ENCODE peak calls at places on chromosomes 12 and 14, in nine cellular contexts. S is cardiac fibroblast, Q is fibroblast of lung, J is AG09309, H is left ventricle myocardium inferior, D is heart left ventricle, P is cardiac muscle cell, W is upper lobe of right lung, Y is astrocyte of the spinal cord. X is an unnamed sample.
A peak's percentile ranks its signal among the peaks of the same experiment; 100 is the strongest.

GRCh38 chr14:94045563-94046345 is 19.6 kb downstream of the OTUB2 start:
- DNase-seq in H (no peak), D (no peak), Y (no peak), W (peak; percentile 59), S (no peak), Q (no peak), J (no peak), P (no peak), X (no peak)

GRCh38 chr12:9649532-9649940 is 20.0 kb upstream of the CLEC2D start:
- DNase-seq in Y (peak; percentile 8), W (no peak), J (no peak), D (no peak), H (no peak), S (no peak), P (peak; percentile 19), Q (no peak), X (peak; percentile 17)

GRCh38 chr12:95116773-95117172 is 43.4 kb upstream of the NR2C1 start:
- DNase-seq in D (no peak), W (no peak), Y (no peak), P (no peak), J (no peak), H (no peak), Q (no peak), S (no peak), X (no peak)

GRCh38 chr12:75848533-75848932 is 183.0 kb downstream of the PHLDA1 start:
- DNase-seq in W (no peak), Q (peak; percentile 74), Y (no peak), S (no peak), D (no peak), P (no peak), H (no peak), J (no peak), X (no peak)

GRCh38 chr12:130683080-130683479 is 33.0 kb downstream of the RIMBP2 start:
- DNase-seq in Q (no peak), P (no peak), Y (no peak), D (no peak), J (no peak), S (no peak), W (no peak), H (no peak), X (no peak)

GRCh38 chr12:6180300-6181051 is 19.7 kb upstream of the CD9 start:
- DNase-seq in S (peak; percentile 89), D (peak; percentile 64), Y (peak; percentile 75), H (peak; percentile 57), Q (peak; percentile 90), W (peak; percentile 76), J (no peak), P (no peak), X (peak; percentile 84)

GRCh38 chr14:67934087-67934486 is 114.5 kb downstream of the RAD51B start:
- DNase-seq in W (no peak), H (no peak), Y (peak; percentile 86), Q (peak; percentile 93), P (peak; percentile 70), D (peak; percentile 30), J (peak; percentile 71), S (peak; percentile 89), X (peak; percentile 94)

GRCh38 chr12:117080707-117081141 is 18.5 kb downstream of the TESC start:
- DNase-seq in H (no peak), S (no peak), Q (no peak), W (no peak), Y (no peak), P (no peak), J (no peak), D (no peak), X (no peak)

GRCh38 chr14:68941820-68942219 is 37.3 kb downstream of the ACTN1 start:
- DNase-seq in J (peak; percentile 91), Q (peak; percentile 87), Y (peak; percentile 93), H (peak; percentile 50), D (peak; percentile 52), W (no peak), P (peak; percentile 78), S (peak; percentile 96), X (peak; percentile 96)

GRCh38 chr12:102021540-102022246 is 40.1 kb downstream of the WASHC3 start:
- DNase-seq in P (no peak), Y (no peak), D (no peak), Q (no peak), H (no peak), S (no peak), W (no peak), J (no peak), X (peak; percentile 63)

GRCh38 chr12:48197967-48198618 is 5.0 kb downstream of the OR10AD1 start:
- DNase-seq in J (peak; percentile 65), W (peak; percentile 99), P (peak; percentile 85), D (peak; percentile 99), Y (peak; percentile 94), Q (peak; percentile 95), S (peak; percentile 96), H (peak; percentile 99), X (peak; percentile 88)
- TF ChIP-seq CTCF in J (no peak), W (no peak), P (no peak), D (no peak), Y (peak; percentile 17), Q (no peak), S (peak; percentile 29), H (no peak), X (no peak)

GRCh38 chr12:120229071-120229582 is 28.2 kb upstream of the RPLP0 start:
- DNase-seq in S (no peak), H (no peak), J (no peak), D (peak; percentile 60), Y (no peak), W (no peak), Q (no peak), P (peak; percentile 76), X (peak; percentile 62)

GRCh38 chr12:120230326-120230973 is 29.5 kb upstream of the RPLP0 start:
- DNase-seq in W (no peak), Q (peak; percentile 96), D (peak; percentile 84), P (peak; percentile 76), H (peak; percentile 74), J (peak; percentile 73), S (peak; percentile 95), Y (peak; percentile 94), X (peak; percentile 98)

GRCh38 chr12:120229583-120230325 is 28.8 kb upstream of the RPLP0 start:
- DNase-seq in W (no peak), Y (no peak), H (no peak), J (no peak), Q (peak; percentile 46), S (peak; percentile 57), D (no peak), P (no peak), X (peak; percentile 84)

GRCh38 chr12:120231316-120232011 is 30.6 kb upstream of the RPLP0 start:
- DNase-seq in J (peak; percentile 67), D (peak; percentile 59), Q (peak; percentile 78), S (peak; percentile 97), H (peak; percentile 58), Y (peak; percentile 94), P (no peak), W (no peak), X (peak; percentile 87)

DNA sequence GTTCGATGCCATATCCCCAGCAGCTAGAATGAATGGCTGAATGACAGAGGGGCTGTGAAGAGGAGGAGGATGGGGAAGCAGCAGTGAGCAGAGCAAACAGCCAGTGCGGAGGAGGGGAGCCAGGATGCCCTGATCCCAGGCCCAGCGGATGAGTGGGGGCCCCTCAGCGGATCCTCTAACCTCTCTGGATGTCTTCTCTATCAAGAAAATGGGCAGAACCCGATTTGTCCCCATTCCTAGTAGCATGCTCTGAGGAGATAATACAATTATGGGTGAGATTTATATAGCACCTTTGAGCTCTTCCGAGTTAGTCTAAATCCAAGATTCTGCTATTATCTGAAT is 30.0 kb upstream of the RPLP0 start:
- DNase-seq in Q (no peak), Y (no peak), P (no peak), J (no peak), S (no peak), W (no peak), H (no peak), D (no peak), X (no peak)
- H3K4me3 ChIP-seq in Q (no peak overlapping the region), Y (no peak overlapping the region), P (no peak overlapping the region), J (peak overlapping the region; percentile 7), S (peak overlapping the region; percentile 35), W (no peak overlapping the region), H (peak overlapping the region; percentile 47), D (peak overlapping the region; percentile 24), X (peak overlapping the region; percentile 28)

GRCh38 chr14:56138987-56139386 is 20.8 kb downstream of the PELI2 start:
- DNase-seq in J (no peak), Q (no peak), H (no peak), D (no peak), S (no peak), Y (no peak), W (no peak), P (no peak), X (no peak)

GRCh38 chr14:56145965-56146364 is 27.8 kb downstream of the PELI2 start:
- DNase-seq in D (no peak), Y (peak; percentile 78), W (no peak), Q (peak; percentile 62), H (no peak), P (no peak), J (peak; percentile 41), S (peak; percentile 95), X (peak; percentile 62)

GRCh38 chr14:56144176-56144575 is 26.0 kb downstream of the PELI2 start:
- DNase-seq in S (no peak), W (no peak), P (no peak), D (no peak), J (no peak), Y (no peak), Q (no peak), H (no peak), X (no peak)

GRCh38 chr14:56145181-56145580 is 27.0 kb downstream of the PELI2 start:
- DNase-seq in Y (no peak), H (no peak), J (no peak), D (no peak), Q (no peak), W (no peak), S (peak; percentile 64), P (no peak), X (no peak)

GRCh38 chr14:56143025-56143424 is 24.8 kb downstream of the PELI2 start:
- DNase-seq in S (no peak), H (no peak), J (no peak), D (no peak), P (no peak), Q (no peak), Y (no peak), W (no peak), X (no peak)
- TF ChIP-seq CTCF in S (no peak), H (no peak), J (no peak), D (no peak), P (no peak), Q (no peak), Y (no peak), W (no peak), X (no peak)

GRCh38 chr12:54420766-54421144 is 1.7 kb upstream of the ITGA5 start:
- DNase-seq in D (peak; percentile 47), W (no peak), Q (no peak), J (no peak), S (peak; percentile 72), H (no peak), P (no peak), Y (peak; percentile 15), X (peak; percentile 79)

GRCh38 chr12:54421873-54422250 is 2.8 kb upstream of the ITGA5 start:
- DNase-seq in Q (no peak), P (no peak), W (no peak), Y (no peak), S (no peak), H (no peak), D (no peak), J (no peak), X (no peak)

GRCh38 chr12:54419088-54419887 is at the start of gene ITGA5:
- DNase-seq in Q (peak; percentile 81), D (peak; percentile 87), W (peak; percentile 87), H (peak; percentile 86), P (peak; percentile 69), J (no peak), S (peak; percentile 79), Y (peak; percentile 71), X (peak; percentile 81)

GRCh38 chr12:54418441-54419087 is 502 bp downstream of the ITGA5 start:
- DNase-seq in Q (no peak), J (no peak), S (no peak), D (no peak), H (no peak), Y (no peak), W (no peak), P (no peak), X (no peak)

GRCh38 chr12:54421175-54421872 is 2.3 kb upstream of the ITGA5 start:
- DNase-seq in D (peak; percentile 76), J (no peak), Y (peak; percentile 37), P (no peak), S (peak; percentile 84), H (peak; percentile 71), W (no peak), Q (peak; percentile 89), X (no peak)
- H3K4me3 ChIP-seq in D (no peak overlapping the region), J (no peak overlapping the region), Y (no peak overlapping the region), P (no peak overlapping the region), S (no peak overlapping the region), H (peak overlapping the region; percentile 76), W (no peak overlapping the region), Q (no peak overlapping the region), X (no peak overlapping the region)